ENCODE peak calls at places on chromosomes 12 and 14, in five cellular contexts. V is activated naive CD8-positive, alpha-beta T cell treated with anti-CD3 and anti-CD28 coated beads, Interleukin-2, amount 50 U/mL, for 24 hours; J is A549; M is fibroblast of lung; Q is Panc1. T is an unnamed sample.

GRCh38 chr14:96574633-96575191 is 72.5 kb downstream of the PAPOLA start:
- DNase-seq in V (no peak), J (no peak), M (peak; percentile 79), Q (no peak), T (peak; percentile 65)

GRCh38 chr12:58443273-58443980 is 476.9 kb downstream of the LRIG3 start:
- DNase-seq in Q (no peak), V (no peak), J (peak; percentile 47), M (peak; percentile 30), T (peak; percentile 70)

GRCh38 chr12:7045913-7046312 is 14.6 kb upstream of the C1S start:
- DNase-seq in M (no peak), J (no peak), V (no peak), Q (no peak), T (no peak)

GRCh38 chr12:50678650-50679049 is 85.3 kb upstream of the ATF1 start:
- DNase-seq in J (no peak), V (no peak), M (no peak), Q (no peak), T (no peak)

GRCh38 chr14:71321556-71322315 is 414.5 kb downstream of the PCNX1 start:
- DNase-seq in M (peak; percentile 74), Q (peak; percentile 12), J (peak; percentile 12), V (no peak), T (peak; percentile 67)

GRCh38 chr14:99560946-99561683 is 42.9 kb downstream of the CCDC85C start:
- DNase-seq in Q (no peak), M (no peak), V (no peak), J (no peak), T (no peak)

GRCh38 chr12:4736048-4736447 is 15.8 kb downstream of the GALNT8 start:
- DNase-seq in J (no peak), V (no peak), M (no peak), Q (no peak), T (no peak)

GRCh38 chr14:75615200-75615599 is 36.8 kb downstream of the FLVCR2 start:
- DNase-seq in V (no peak), J (no peak), M (no peak), Q (no peak), T (no peak)

GRCh38 chr12:70243510-70244331 is 488 bp downstream of the CNOT2 start:
- DNase-seq in J (peak; percentile 75), Q (no peak), M (peak; percentile 67), V (peak; percentile 65), T (peak; percentile 83)

GRCh38 chr12:111438501-111438900 is 32.8 kb downstream of the SH2B3 start:
- DNase-seq in Q (no peak), J (no peak), M (peak; percentile 78), V (peak; percentile 76), T (peak; percentile 71)

GRCh38 chr12:24838531-24838950 is 110.4 kb downstream of the BCAT1 start:
- DNase-seq in Q (no peak), V (peak; percentile 17), M (peak; percentile 84), J (no peak), T (no peak)

GRCh38 chr14:73393375-73393774 is 65.0 kb downstream of the NUMB start:
- DNase-seq in Q (no peak), V (no peak), M (no peak), J (no peak), T (no peak)

GRCh38 chr14:69685217-69685616 is 73.8 kb downstream of the SUSD6 start:
- DNase-seq in M (peak; percentile 59), J (no peak), V (peak; percentile 64), Q (peak; percentile 56), T (no peak)

GRCh38 chr12:46450279-46450748 is 77.7 kb upstream of the SLC38A2 start:
- DNase-seq in M (no peak), V (no peak), J (no peak), Q (no peak), T (peak; percentile 62)